ENCODE peak calls at places on chromosome 7, in ten cellular contexts. U is GM13977; Y is Right ventricle myocardium superior; Q is stimulated activated CD4-positive, alpha-beta T cell treated with anti-CD3 and anti-CD28 coated beads, Interleukin-2, amount 100 ng/mL, for 24 hours; Z is heart left ventricle; X is mammary epithelial cell; P is left colon; E is NCI-H460; K is hippocampal formation; H is activated gamma-delta T cell treated with anti-CD3 and anti-CD28 coated beads, Interleukin-2, amount 50 U/mL, for 16 hours. B is an unnamed sample.

GRCh38 chr7:76023002-76023401 is 24.8 kb downstream of the STYXL1 start:
- DNase-seq in U (no peak), Y (no peak), Q (no peak), Z (no peak), X (no peak), P (no peak), E (no peak), K (no peak), H (no peak), B (no peak)

GRCh38 chr7:150388709-150389531 is 9.8 kb downstream of the ZNF775 start:
- DNase-seq in U (no peak), Y (peak), Q (no peak), Z (peak), X (no peak), P (peak), E (no peak), K (peak), H (no peak), B (no peak)

GRCh38 chr7:137851361-137851945 is 4.7 kb upstream of the DGKI start:
- DNase-seq in U (no peak), Y (no peak), Q (no peak), Z (no peak), X (peak), P (no peak), E (no peak), K (no peak), H (no peak), B (no peak)

GRCh38 chr7:6306471-6306870 is 34.0 kb upstream of the CYTH3 start:
- DNase-seq in U (no peak), Y (no peak), Q (no peak), Z (no peak), X (peak), P (no peak), E (peak), K (no peak), H (no peak), B (no peak)

GRCh38 chr7:158740013-158740656 is 35.5 kb upstream of the NCAPG2 start:
- DNase-seq in U (no peak), Y (peak), Q (no peak), Z (no peak), X (peak), P (no peak), E (no peak), K (no peak), H (no peak), B (no peak)

GRCh38 chr7:36607206-36607515 is 117.1 kb downstream of the AOAH start:
- DNase-seq in U (no peak), Y (no peak), Q (no peak), Z (no peak), X (no peak), P (no peak), E (no peak), K (no peak), H (no peak), B (no peak)

GRCh38 chr7:34128762-34129161 is 223.4 kb downstream of the BMPER start:
- DNase-seq in U (no peak), Y (no peak), Q (no peak), Z (no peak), X (no peak), P (no peak), E (no peak), K (no peak), H (no peak), B (no peak)

GRCh38 chr7:44617225-44617885 is 10.9 kb downstream of the OGDH start:
- DNase-seq in U (peak), Y (no peak), Q (peak), Z (no peak), X (peak), P (no peak), E (no peak), K (no peak), H (no peak), B (peak)

GRCh38 chr7:133529861-133530260 is 277.0 kb downstream of the EXOC4 start:
- DNase-seq in U (no peak), Y (no peak), Q (no peak), Z (no peak), X (no peak), P (no peak), E (peak), K (no peak), H (no peak), B (no peak)

GRCh38 chr7:97771576-97771975 is 39.7 kb downstream of the TAC1 start:
- DNase-seq in U (no peak), Y (no peak), Q (no peak), Z (no peak), X (no peak), P (peak), E (no peak), K (no peak), H (no peak), B (no peak)

GRCh38 chr7:42237162-42237821 is at the start of gene GLI3:
- DNase-seq in U (peak), Y (peak), Q (no peak), Z (peak), X (peak), P (peak), E (peak), K (peak), H (no peak), B (peak)

GRCh38 chr7:50292763-50293162 is 11.8 kb upstream of the IKZF1 start:
- DNase-seq in U (no peak), Y (no peak), Q (no peak), Z (no peak), X (no peak), P (no peak), E (no peak), K (no peak), H (no peak), B (no peak)

GRCh38 chr7:6057316-6058128 is 26.3 kb downstream of the ANKRD61 start:
- DNase-seq in U (no peak), Y (no peak), Q (no peak), Z (no peak), X (no peak), P (no peak), E (no peak), K (no peak), H (no peak), B (peak)

GRCh38 chr7:27066148-27066547 is 29.7 kb downstream of the HOXA1 start:
- DNase-seq in U (no peak), Y (no peak), Q (no peak), Z (no peak), X (peak), P (no peak), E (no peak), K (no peak), H (no peak), B (no peak)

GRCh38 chr7:114758661-114759227 is 163.2 kb upstream of the MDFIC start:
- DNase-seq in U (no peak), Y (no peak), Q (no peak), Z (no peak), X (no peak), P (no peak), E (no peak), K (no peak), H (no peak), B (no peak)

GRCh38 chr7:148662646-148663045 is 36.1 kb upstream of the CUL1 start:
- DNase-seq in U (no peak), Y (no peak), Q (no peak), Z (no peak), X (peak), P (no peak), E (no peak), K (no peak), H (no peak), B (no peak)

GRCh38 chr7:110800984-110801383 is 289.9 kb upstream of the LRRN3 start:
- DNase-seq in U (no peak), Y (no peak), Q (no peak), Z (no peak), X (no peak), P (no peak), E (no peak), K (no peak), H (no peak), B (no peak)

GRCh38 chr7:24819916-24820689 is 62.8 kb upstream of the GSDME start:
- DNase-seq in U (peak), Y (peak), Q (peak), Z (peak), X (peak), P (peak), E (peak), K (peak), H (peak), B (peak)

GRCh38 chr7:67618569-67619543 is 622.2 kb downstream of the TYW1 start:
- DNase-seq in U (no peak), Y (no peak), Q (no peak), Z (peak), X (no peak), P (no peak), E (no peak), K (no peak), H (no peak), B (no peak)

GRCh38 chr7:51521054-51521453 is 204.4 kb upstream of the COBL start:
- DNase-seq in U (no peak), Y (no peak), Q (no peak), Z (no peak), X (no peak), P (no peak), E (no peak), K (no peak), H (no peak), B (no peak)

GRCh38 chr7:143901360-143901709 is 641 bp downstream of the TCAF1 start:
- DNase-seq in U (no peak), Y (peak), Q (no peak), Z (peak), X (no peak), P (peak), E (no peak), K (no peak), H (no peak), B (no peak)

GRCh38 chr7:52851547-52851946 is 183.9 kb upstream of the POM121L12 start:
- DNase-seq in U (no peak), Y (no peak), Q (no peak), Z (no peak), X (no peak), P (no peak), E (no peak), K (no peak), H (no peak), B (no peak)

GRCh38 chr7:145862212-145862611 is 254.4 kb upstream of the CNTNAP2 start:
- DNase-seq in U (no peak), Y (no peak), Q (no peak), Z (no peak), X (no peak), P (no peak), E (no peak), K (no peak), H (no peak), B (no peak)

GRCh38 chr7:137771679-137772078 is 75.1 kb downstream of the DGKI start:
- DNase-seq in U (no peak), Y (no peak), Q (no peak), Z (no peak), X (peak), P (no peak), E (no peak), K (no peak), H (no peak), B (no peak)

GRCh38 chr7:106864298-106865081 is 592 bp upstream of the PIK3CG start:
- DNase-seq in U (peak), Y (no peak), Q (no peak), Z (no peak), X (no peak), P (no peak), E (no peak), K (no peak), H (no peak), B (peak)

GRCh38 chr7:41979834-41980307 is 257.1 kb downstream of the GLI3 start:
- DNase-seq in U (no peak), Y (no peak), Q (no peak), Z (no peak), X (no peak), P (no peak), E (peak), K (no peak), H (no peak), B (peak)

GRCh38 chr7:126723966-126724544 is 528.7 kb downstream of the GRM8 start:
- DNase-seq in U (no peak), Y (no peak), Q (no peak), Z (no peak), X (no peak), P (no peak), E (no peak), K (no peak), H (no peak), B (no peak)

GRCh38 chr7:108310351-108310750 is 145.9 kb downstream of the NRCAM start:
- DNase-seq in U (no peak), Y (no peak), Q (no peak), Z (no peak), X (peak), P (no peak), E (no peak), K (no peak), H (no peak), B (no peak)

GRCh38 chr7:25059576-25059975 is 65.5 kb downstream of the CYCS start:
- DNase-seq in U (no peak), Y (no peak), Q (no peak), Z (no peak), X (no peak), P (no peak), E (no peak), K (no peak), H (no peak), B (no peak)

GRCh38 chr7:107233174-107233573 is 64.4 kb downstream of the HBP1 start:
- DNase-seq in U (no peak), Y (no peak), Q (no peak), Z (no peak), X (peak), P (no peak), E (no peak), K (no peak), H (no peak), B (peak)

GRCh38 chr7:9691286-9691685 is 1257.9 kb downstream of the NXPH1 start:
- DNase-seq in U (no peak), Y (no peak), Q (no peak), Z (no peak), X (no peak), P (no peak), E (no peak), K (no peak), H (no peak), B (no peak)